ENCODE peak calls at places on chromosomes 7 and 10, in five cellular contexts. V is HT-29; O is activated T-cell treated with anti-CD3 and anti-CD28 coated beads, Interleukin-2, amount 50 U/mL, for 72 hours; I is nucleus accumbens; U is cardiac muscle cell. M is an unnamed sample.

GRCh38 chr7:92584953-92585352 is 5.2 kb downstream of the FAM133B start:
- DNase-seq in V (peak; percentile 32), O (no peak), I (no peak), U (no peak), M (no peak)

GRCh38 chr7:142459557-142459963 is 201.7 kb upstream of the PRSS58 start:
- DNase-seq in V (peak; percentile 92), O (peak; percentile 26), I (no peak), U (peak; percentile 53), M (no peak)

GRCh38 chr7:152076324-152076821 is 50.9 kb downstream of the GALNT11 start:
- DNase-seq in V (peak; percentile 75), O (peak; percentile 5), I (no peak), U (peak; percentile 18), M (no peak)

GRCh38 chr7:30869794-30870491 is 41.7 kb upstream of the AQP1 start:
- DNase-seq in V (no peak), O (no peak), I (no peak), U (no peak), M (peak; percentile 42)

GRCh38 chr10:123462760-123463159 is 203.4 kb upstream of the GPR26 start:
- DNase-seq in V (no peak), O (no peak), I (no peak), U (no peak), M (no peak)

GRCh38 chr7:99027241-99027640 is 116.7 kb downstream of the SMURF1 start:
- DNase-seq in V (no peak), O (no peak), I (no peak), U (no peak), M (no peak)

GRCh38 chr10:63636812-63637211 is 115.6 kb downstream of the REEP3 start:
- DNase-seq in V (no peak), O (no peak), I (no peak), U (no peak), M (no peak)

GRCh38 chr10:26650406-26650805 is 47.1 kb upstream of the PDSS1 start:
- DNase-seq in V (no peak), O (no peak), I (no peak), U (no peak), M (no peak)

GRCh38 chr7:115368998-115369397 is 447.1 kb downstream of the MDFIC start:
- DNase-seq in V (no peak), O (no peak), I (no peak), U (no peak), M (no peak)

GRCh38 chr7:128946936-128947830 is 9.5 kb downstream of the IRF5 start:
- DNase-seq in V (no peak), O (no peak), I (no peak), U (no peak), M (no peak)

GRCh38 chr10:78843495-78843894 is 225.3 kb upstream of the ZMIZ1 start:
- DNase-seq in V (no peak), O (no peak), I (no peak), U (no peak), M (no peak)

M was measured in left ventricle myocardium inferior.